ENCODE peak calls at places on chromosomes 6 and 20, in five cellular contexts. G, D, I, T and Y are unnamed samples. For H3K4me1, the result is how much of the 10 kb centered on the place peaks cover.

GRCh38 chr20:18361678-18362077 is 73.4 kb downstream of the ZNF133 start:
- DNase-seq in G (no peak), D (no peak), I (no peak), T (no peak), Y (no peak)

GRCh38 chr20:20076297-20077065 is 24.1 kb downstream of the CFAP61 start:
- DNase-seq in G (no peak), D (no peak), I (peak), T (no peak), Y (no peak)

GRCh38 chr6:33431880-33432541 is 12.1 kb downstream of the SYNGAP1 start:
- DNase-seq in G (no peak), D (no peak), I (no peak), T (no peak), Y (no peak)

GRCh38 chr6:2546941-2547716 is 203.6 kb downstream of the MYLK4 start:
- DNase-seq in G (no peak), D (no peak), I (no peak), T (no peak), Y (no peak)

GRCh38 chr6:39725632-39725997 is 407 bp upstream of the KIF6 start:
- DNase-seq in G (no peak), D (no peak), I (no peak), T (no peak), Y (no peak)

GRCh38 chr6:39416728-39417127 is 94.2 kb upstream of the KCNK16 start:
- DNase-seq in G (no peak), D (no peak), I (peak), T (peak), Y (no peak)

GRCh38 chr6:146775227-146775626 is 176.5 kb downstream of the ADGB start:
- DNase-seq in G (no peak), D (no peak), I (no peak), T (no peak), Y (no peak)

GRCh38 chr6:15527838-15528617 is 134.8 kb downstream of the DTNBP1 start:
- DNase-seq in G (no peak), D (no peak), I (peak), T (no peak), Y (no peak)

GRCh38 chr6:71123051-71123450 is 165.6 kb upstream of the OGFRL1 start:
- DNase-seq in G (no peak), D (no peak), I (no peak), T (no peak), Y (no peak)

GRCh38 chr6:1479601-1480236 is 90.3 kb downstream of the FOXF2 start:
- DNase-seq in G (no peak), D (no peak), I (no peak), T (no peak), Y (no peak)

GRCh38 chr6:1485678-1486077 is 96.3 kb downstream of the FOXF2 start:
- DNase-seq in G (no peak), D (no peak), I (peak), T (peak), Y (no peak)

GRCh38 chr6:1479095-1479494 is 89.7 kb downstream of the FOXF2 start:
- DNase-seq in G (no peak), D (no peak), I (peak), T (no peak), Y (no peak)

GRCh38 chr6:1481326-1481725 is 92.0 kb downstream of the FOXF2 start:
- DNase-seq in G (no peak), D (no peak), I (peak), T (peak), Y (no peak)

GRCh38 chr6:1482381-1483166 is 93.2 kb downstream of the FOXF2 start:
- DNase-seq in G (no peak), D (no peak), I (peak), T (no peak), Y (no peak)
- H3K4me1 ChIP-seq in G (under half), D (under half), I (under half), T (half or more), Y (under half)

GRCh38 chr6:167856999-167857660 is 30.4 kb downstream of the AFDN start:
- DNase-seq in G (no peak), D (no peak), I (peak), T (no peak), Y (peak)
- H3K4me3 ChIP-seq in G (no peak), D (no peak), I (no peak), T (no peak), Y (no peak)

DNA sequence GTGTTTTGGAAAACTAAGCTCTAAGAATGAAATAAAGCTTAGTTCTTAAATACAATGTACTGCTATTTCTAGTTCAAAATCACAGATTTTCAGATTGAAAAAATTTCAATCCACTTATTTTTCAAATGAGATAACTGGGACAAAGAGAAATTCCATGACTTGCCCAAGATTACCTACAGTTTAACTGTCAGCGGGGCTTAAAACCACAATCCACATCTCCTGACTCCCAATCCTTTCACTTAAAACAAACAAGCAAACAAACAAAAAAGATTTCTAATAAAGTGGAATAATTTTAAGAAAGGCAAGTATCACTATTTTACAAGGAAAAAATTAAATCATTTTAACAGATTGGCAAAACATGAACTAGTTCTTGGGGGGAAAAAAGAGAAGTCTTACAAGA is 4.2 kb downstream of the PHIP start:
- DNase-seq in G (no peak), D (no peak), I (no peak), T (no peak), Y (no peak)
- H3K4me1 ChIP-seq in G (under half), D (under half), I (under half), T (under half), Y (under half)

GRCh38 chr20:23084845-23085355 is 1.2 kb downstream of the CD93 start:
- DNase-seq in G (no peak), D (no peak), I (no peak), T (no peak), Y (no peak)
- H3K4me3 ChIP-seq in G (peak), D (no peak), I (no peak), T (no peak), Y (no peak)

GRCh38 chr20:46137816-46138215 is 19.7 kb downstream of the CD40 start:
- DNase-seq in G (no peak), D (no peak), I (no peak), T (no peak), Y (no peak)

GRCh38 chr20:46132705-46133120 is 14.6 kb downstream of the CD40 start:
- DNase-seq in G (peak), D (peak), I (peak), T (peak), Y (peak)

GRCh38 chr20:46135856-46136633 is 17.9 kb downstream of the CD40 start:
- DNase-seq in G (no peak), D (no peak), I (no peak), T (no peak), Y (no peak)

GRCh38 chr20:46133886-46134654 is 16.0 kb downstream of the CD40 start:
- DNase-seq in G (no peak), D (no peak), I (no peak), T (no peak), Y (no peak)

DNA sequence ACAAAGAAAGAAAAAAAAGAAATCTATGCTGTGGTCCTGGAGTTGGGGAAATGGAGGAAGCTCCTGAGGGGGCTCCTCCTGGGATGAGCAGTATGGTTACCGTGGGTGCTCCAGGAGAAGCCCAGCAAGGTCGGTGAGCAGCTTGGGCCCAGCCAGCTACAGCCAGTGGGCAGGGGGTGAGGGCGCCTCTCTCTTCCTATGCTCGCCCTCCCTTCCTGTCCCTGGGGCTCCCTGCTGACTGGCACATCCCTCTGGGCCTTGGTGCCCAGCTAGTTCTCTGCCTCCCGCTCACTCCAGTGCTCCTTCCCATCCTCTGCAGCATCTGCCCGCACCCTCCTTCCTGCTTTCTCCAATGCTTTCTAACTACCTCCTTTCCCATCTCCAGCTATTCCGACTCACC is 16.6 kb downstream of the CD40 start:
- DNase-seq in G (no peak), D (no peak), I (no peak), T (no peak), Y (no peak)
- H3K4me1 ChIP-seq in G (under half), D (under half), I (under half), T (under half), Y (under half)

DNA sequence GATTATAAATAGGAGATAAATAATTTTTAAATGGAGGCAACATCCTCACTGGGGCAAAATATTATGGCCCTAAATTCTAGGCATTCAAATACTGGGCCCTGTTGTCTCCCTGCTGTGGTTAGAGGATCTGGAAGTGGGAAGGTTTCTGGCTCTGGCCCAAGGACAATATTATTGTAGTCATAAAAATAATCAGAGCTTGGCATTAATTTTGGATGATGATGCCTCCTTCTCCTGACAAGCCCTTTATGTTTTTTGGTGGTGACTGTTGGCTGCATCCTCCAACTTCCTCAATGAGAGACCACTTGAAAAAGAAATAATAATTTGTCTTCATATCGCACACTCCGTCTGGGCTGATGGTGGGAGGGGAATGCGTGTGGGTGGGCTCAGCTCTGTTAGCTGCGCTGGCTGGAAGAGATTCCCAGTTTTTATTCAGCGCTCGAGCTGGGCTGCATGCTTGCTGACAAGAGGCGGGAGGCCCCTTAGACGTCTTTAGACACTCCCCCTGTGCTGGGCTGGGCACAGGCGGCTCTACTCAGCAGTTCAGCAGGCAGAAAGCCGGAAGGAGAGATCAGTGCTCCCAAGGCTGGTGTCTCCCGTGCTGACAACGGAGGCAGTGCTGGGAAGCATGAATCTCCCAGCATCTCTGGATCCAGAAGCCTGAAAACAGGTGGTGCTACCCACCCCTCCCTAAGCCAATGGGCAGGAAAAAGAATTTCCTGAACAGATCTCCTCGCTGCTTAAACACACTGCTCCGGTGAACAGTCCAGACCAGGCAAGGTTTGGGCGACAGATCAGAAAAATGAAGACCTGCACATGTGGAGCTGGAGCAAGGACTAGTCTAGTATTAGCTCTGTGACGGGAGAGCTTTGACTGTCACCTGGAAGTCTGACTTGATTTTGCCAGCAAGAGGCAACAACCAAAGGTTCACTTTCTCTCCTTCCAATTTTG is 97.7 kb downstream of the SYCP2 start:
- DNase-seq in G (no peak), D (no peak), I (peak), T (no peak), Y (peak)
- H3K4me3 ChIP-seq in G (peak), D (no peak), I (no peak), T (no peak), Y (no peak)

GRCh38 chr6:11224966-11225463 is 7.5 kb downstream of the NEDD9 start:
- DNase-seq in G (no peak), D (no peak), I (no peak), T (no peak), Y (no peak)
- H3K4me1 ChIP-seq in G (half or more), D (under half), I (under half), T (half or more), Y (under half)

DNA sequence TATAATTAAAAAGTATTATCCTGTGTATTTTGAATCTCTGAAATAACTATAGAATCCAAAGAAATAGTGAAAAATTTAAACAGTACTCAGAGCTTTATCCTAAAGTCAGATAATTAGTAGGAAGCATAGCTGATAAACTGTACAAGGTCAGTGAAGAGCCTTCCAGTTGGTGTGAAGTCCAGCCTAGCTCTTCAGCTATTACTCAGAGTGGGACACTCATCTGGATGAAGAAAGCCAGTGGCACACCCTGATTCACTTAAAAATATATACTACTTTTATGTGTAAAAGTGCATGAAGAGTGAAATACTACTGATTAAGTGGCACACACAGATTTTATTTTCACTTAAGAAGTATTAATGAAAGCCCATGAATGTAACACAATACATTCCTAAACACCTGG is 3.1 kb downstream of the IFNGR1 start:
- DNase-seq in G (no peak), D (no peak), I (peak), T (no peak), Y (no peak)
- H3K4me3 ChIP-seq in G (peak), D (no peak), I (no peak), T (no peak), Y (no peak)

GRCh38 chr6:90045535-90045934 is 151.3 kb downstream of the GJA10 start:
- DNase-seq in G (no peak), D (no peak), I (peak), T (no peak), Y (no peak)
- H3K4me1 ChIP-seq in G (under half), D (under half), I (under half), T (under half), Y (under half)